ENCODE peak calls at places on chromosomes 11 and 22, in nine cellular contexts. O, W, U, X, G, N, M, Z and P are unnamed samples.

GRCh38 chr11:75714211-75714610 is 3.4 kb upstream of the MOGAT2 start:
- DNase-seq in W (no peak), U (no peak), M (no peak), Z (no peak), O (no peak), G (no peak), X (no peak), N (no peak), P (no peak)

GRCh38 chr11:68632802-68633201 is 51.5 kb upstream of the GAL start:
- DNase-seq in X (no peak), M (peak), N (no peak), O (no peak), Z (no peak), G (no peak), U (peak), W (no peak), P (no peak)

GRCh38 chr11:128153697-128154048 is 433.7 kb downstream of the ETS1 start:
- DNase-seq in M (no peak), X (no peak), W (no peak), O (no peak), U (no peak), G (no peak), N (no peak), Z (no peak), P (no peak)

GRCh38 chr11:35247863-35248262 is 108.9 kb downstream of the CD44 start:
- DNase-seq in U (no peak), M (no peak), N (no peak), O (no peak), X (no peak), Z (no peak), W (no peak), G (no peak), P (no peak)

GRCh38 chr22:37442537-37442936 is 15.3 kb upstream of the ELFN2 start:
- DNase-seq in O (no peak), W (no peak), Z (no peak), U (no peak), M (no peak), N (no peak), X (no peak), G (no peak), P (no peak)

GRCh38 chr11:72578991-72579815 is 95.0 kb downstream of the PDE2A start:
- DNase-seq in W (no peak), G (no peak), X (no peak), U (no peak), N (no peak), O (no peak), M (no peak), Z (no peak), P (no peak)

GRCh38 chr11:63635762-63636465 is 21.7 kb upstream of the PLAAT3 start:
- DNase-seq in Z (peak), M (peak), O (peak), X (no peak), N (peak), G (peak), U (peak), W (peak), P (peak)

GRCh38 chr11:92834296-92835020 is 135.0 kb upstream of the MTNR1B start:
- DNase-seq in N (no peak), M (no peak), Z (no peak), X (no peak), W (no peak), O (no peak), U (no peak), G (no peak), P (no peak)

GRCh38 chr22:25942989-25943411 is 201.0 kb downstream of the MYO18B start:
- DNase-seq in U (no peak), W (no peak), G (no peak), N (no peak), Z (no peak), O (no peak), X (no peak), M (peak), P (no peak)

GRCh38 chr22:28172948-28173360 is 253.9 kb upstream of the PITPNB start:
- DNase-seq in M (peak), O (no peak), X (no peak), W (no peak), N (no peak), G (no peak), Z (no peak), U (no peak), P (no peak)

GRCh38 chr22:49688516-49689254 is 139.0 kb downstream of the BRD1 start:
- DNase-seq in Z (no peak), O (no peak), M (peak), X (no peak), W (no peak), G (no peak), N (no peak), U (no peak), P (no peak)

GRCh38 chr22:36398602-36399472 is 11.1 kb upstream of the MYH9 start:
- DNase-seq in U (no peak), M (no peak), X (no peak), N (no peak), W (no peak), G (no peak), Z (no peak), O (no peak), P (no peak)

GRCh38 chr11:132838621-132839020 is 693.7 kb downstream of the OPCML start:
- DNase-seq in X (no peak), M (no peak), U (no peak), N (no peak), Z (no peak), G (no peak), O (no peak), W (peak), P (no peak)

GRCh38 chr11:115290479-115291390 is 213.5 kb downstream of the CADM1 start:
- DNase-seq in U (no peak), N (no peak), G (no peak), X (no peak), W (no peak), O (no peak), M (peak), Z (no peak), P (no peak)

GRCh38 chr22:36921309-36922096 is 8.1 kb downstream of the CSF2RB start:
- DNase-seq in X (no peak), U (no peak), N (no peak), O (no peak), W (no peak), M (no peak), Z (peak), G (no peak), P (peak)

GRCh38 chr11:72720047-72720446 is 32.2 kb downstream of the ARAP1 start:
- DNase-seq in G (no peak), Z (no peak), M (no peak), W (no peak), U (no peak), X (peak), O (no peak), N (no peak), P (no peak)

GRCh38 chr11:2377511-2378443 is 667 bp downstream of the CD81 start:
- DNase-seq in M (peak), Z (peak), O (no peak), G (no peak), X (peak), W (peak), N (no peak), U (peak), P (peak)

GRCh38 chr11:91984033-91984568 is 240.5 kb upstream of the FAT3 start:
- DNase-seq in N (no peak), G (no peak), M (no peak), X (no peak), W (no peak), O (no peak), U (no peak), Z (no peak), P (no peak)

GRCh38 chr11:12163181-12163841 is 52.9 kb downstream of the MICAL2 start:
- DNase-seq in N (no peak), O (no peak), M (no peak), U (no peak), G (no peak), W (peak), X (no peak), Z (peak), P (no peak)

GRCh38 chr11:111797145-111797581 is 31.0 kb upstream of the PPP2R1B start:
- DNase-seq in X (no peak), Z (no peak), W (no peak), N (no peak), O (no peak), M (peak), U (no peak), G (no peak), P (peak)

GRCh38 chr11:14552089-14552488 is 31.9 kb upstream of the PSMA1 start:
- DNase-seq in X (no peak), Z (no peak), M (no peak), W (no peak), N (no peak), U (no peak), G (no peak), O (no peak), P (no peak)

GRCh38 chr22:43812890-43813289 is 785 bp upstream of the EFCAB6 start:
- DNase-seq in N (no peak), X (no peak), O (no peak), W (no peak), G (no peak), U (no peak), Z (no peak), M (no peak), P (no peak)

GRCh38 chr11:100563541-100564280 is 123.4 kb upstream of the ARHGAP42 start:
- DNase-seq in X (no peak), N (no peak), O (no peak), G (no peak), Z (no peak), M (no peak), U (no peak), W (no peak), P (no peak)

GRCh38 chr11:93741882-93742226 is 382 bp downstream of the C11orf54 start:
- DNase-seq in N (no peak), Z (peak), G (no peak), M (no peak), X (peak), O (no peak), U (peak), W (peak), P (peak)

GRCh38 chr11:120786206-120786735 is 237.6 kb upstream of the TBCEL start:
- DNase-seq in N (no peak), G (no peak), M (no peak), U (no peak), W (no peak), Z (peak), O (no peak), X (no peak), P (no peak)

GRCh38 chr11:69909561-69910518 is 90.6 kb upstream of the FGF3 start:
- DNase-seq in N (no peak), O (no peak), W (no peak), G (no peak), Z (no peak), X (peak), U (no peak), M (no peak), P (peak)

GRCh38 chr11:870127-870413 is 27.4 kb downstream of the TSPAN4 start:
- DNase-seq in W (no peak), X (no peak), M (no peak), O (no peak), Z (no peak), G (no peak), U (no peak), N (no peak), P (no peak)

GRCh38 chr11:8031248-8032115 is 44.3 kb downstream of the EIF3F start:
- DNase-seq in G (no peak), X (no peak), O (no peak), Z (no peak), M (no peak), N (no peak), U (no peak), W (no peak), P (no peak)

GRCh38 chr11:130473056-130473794 is 24.8 kb downstream of the ADAMTS15 start:
- DNase-seq in N (no peak), Z (peak), W (no peak), G (no peak), M (no peak), U (no peak), O (no peak), X (no peak), P (no peak)

GRCh38 chr22:49657275-49657973 is 170.2 kb downstream of the BRD1 start:
- DNase-seq in N (no peak), Z (peak), X (no peak), G (peak), O (peak), M (no peak), U (no peak), W (peak), P (peak)

GRCh38 chr11:83063073-83063754 is 8.5 kb downstream of the RAB30 start:
- DNase-seq in M (no peak), O (no peak), Z (no peak), G (no peak), X (no peak), N (no peak), W (no peak), U (no peak), P (peak)

GRCh38 chr11:118892515-118892914 is 8.8 kb downstream of the CXCR5 start:
- DNase-seq in X (no peak), G (no peak), N (no peak), Z (no peak), O (no peak), U (no peak), M (peak), W (no peak), P (no peak)

GRCh38 chr11:88231894-88232482 is 56.7 kb upstream of the RAB38 start:
- DNase-seq in O (no peak), W (no peak), Z (no peak), N (no peak), G (no peak), M (no peak), U (no peak), X (no peak), P (peak)

GRCh38 chr11:32312206-32312817 is 123.0 kb downstream of the WT1 start:
- DNase-seq in W (no peak), X (no peak), O (no peak), G (no peak), Z (no peak), U (no peak), N (no peak), M (no peak), P (no peak)

GRCh38 chr11:95229199-95230053 is 1.6 kb downstream of the SESN3 start:
- DNase-seq in Z (no peak), G (no peak), X (no peak), W (no peak), N (no peak), U (no peak), O (no peak), M (no peak), P (no peak)

GRCh38 chr11:47269829-47270305 is at the start of gene MADD:
- DNase-seq in G (peak), N (peak), U (peak), M (peak), Z (peak), O (peak), X (peak), W (peak), P (peak)